ENCODE peak calls at places on chromosome 10, in five cellular contexts. One of them, this sample, is unnamed.

GRCh38 chr10:10056958-10057357 is 960.7 kb upstream of the CELF2 start:
- DNase-seq in GM23248: no peak
- DNase-seq in putamen: no peak
- DNase-seq in CD8-positive, alpha-beta T cell: no peak
- DNase-seq in NCI-H524: peak; percentile 1
- DNase-seq in this sample: no peak

GRCh38 chr10:32112055-32112454 is 55.8 kb upstream of the KIF5B start:
- DNase-seq in CD8-positive, alpha-beta T cell: no peak
- DNase-seq in GM23248: peak; percentile 77
- DNase-seq in putamen: no peak
- DNase-seq in NCI-H524: no peak
- DNase-seq in this sample: no peak

GRCh38 chr10:43292745-43293676 is 26.1 kb upstream of the RASGEF1A start:
- DNase-seq in CD8-positive, alpha-beta T cell: peak; percentile 71
- DNase-seq in NCI-H524: no peak
- DNase-seq in GM23248: peak; percentile 72
- DNase-seq in putamen: peak; percentile 54
- DNase-seq in this sample: peak; percentile 38

GRCh38 chr10:43260911-43261577 is 5.8 kb downstream of the RASGEF1A start:
- DNase-seq in putamen: no peak
- DNase-seq in GM23248: no peak
- DNase-seq in NCI-H524: no peak
- DNase-seq in CD8-positive, alpha-beta T cell: peak; percentile 44
- DNase-seq in this sample: no peak

GRCh38 chr10:13100349-13101294 is 659 bp downstream of the OPTN start:
- DNase-seq in GM23248: peak; percentile 71
- DNase-seq in putamen: peak; percentile 27
- DNase-seq in NCI-H524: no peak
- DNase-seq in CD8-positive, alpha-beta T cell: peak; percentile 57
- DNase-seq in this sample: peak; percentile 27

GRCh38 chr10:74292871-74293427 is 141.9 kb downstream of the ADK start:
- DNase-seq in putamen: no peak
- DNase-seq in GM23248: peak; percentile 57
- DNase-seq in CD8-positive, alpha-beta T cell: no peak
- DNase-seq in NCI-H524: no peak
- DNase-seq in this sample: no peak

GRCh38 chr10:31288961-31289360 is 30.1 kb upstream of the ZEB1 start:
- DNase-seq in NCI-H524: no peak
- DNase-seq in CD8-positive, alpha-beta T cell: no peak
- DNase-seq in GM23248: peak; percentile 57
- DNase-seq in putamen: no peak
- DNase-seq in this sample: no peak

GRCh38 chr10:30915141-30915540 is 116.5 kb downstream of the ZNF438 start:
- DNase-seq in CD8-positive, alpha-beta T cell: no peak
- DNase-seq in NCI-H524: no peak
- DNase-seq in GM23248: peak; percentile 19
- DNase-seq in putamen: no peak
- DNase-seq in this sample: no peak

GRCh38 chr10:62083413-62083794 is 181.9 kb downstream of the ARID5B start:
- DNase-seq in CD8-positive, alpha-beta T cell: no peak
- DNase-seq in putamen: no peak
- DNase-seq in NCI-H524: no peak
- DNase-seq in GM23248: peak; percentile 64
- DNase-seq in this sample: no peak

GRCh38 chr10:13404305-13404759 is 56.2 kb upstream of the SEPHS1 start:
- DNase-seq in GM23248: no peak
- DNase-seq in NCI-H524: no peak
- DNase-seq in putamen: no peak
- DNase-seq in CD8-positive, alpha-beta T cell: no peak
- DNase-seq in this sample: no peak

GRCh38 chr10:77043364-77043763 is 594.2 kb downstream of the KCNMA1 start:
- DNase-seq in GM23248: peak; percentile 50
- DNase-seq in NCI-H524: no peak
- DNase-seq in CD8-positive, alpha-beta T cell: no peak
- DNase-seq in putamen: no peak
- DNase-seq in this sample: no peak

GRCh38 chr10:118768041-118768933 is 13.5 kb upstream of the CACUL1 start:
- DNase-seq in GM23248: no peak
- DNase-seq in CD8-positive, alpha-beta T cell: no peak
- DNase-seq in NCI-H524: no peak
- DNase-seq in putamen: no peak
- DNase-seq in this sample: no peak

GRCh38 chr10:70378122-70378521 is 4.3 kb downstream of the LRRC20 start:
- DNase-seq in CD8-positive, alpha-beta T cell: no peak
- DNase-seq in putamen: no peak
- DNase-seq in GM23248: peak; percentile 86
- DNase-seq in NCI-H524: no peak
- DNase-seq in this sample: no peak

This sample was measured in CD8-positive, alpha-beta memory T cell.